ENCODE peak calls at places on chromosomes 6 and 20, in six cellular contexts. Z, H, Q, L, K and B are unnamed samples.

GRCh38 chr20:20206788-20207187 is 154.5 kb downstream of the CFAP61 start:
- DNase-seq in Z (no peak), H (no peak), Q (no peak), L (no peak), K (no peak), B (no peak)

GRCh38 chr6:106119991-106120390 is 33.9 kb downstream of the PRDM1 start:
- DNase-seq in Z (no peak), H (no peak), Q (no peak), L (no peak), K (no peak), B (no peak)

GRCh38 chr6:17418281-17419188 is 25.1 kb downstream of the CAP2 start:
- DNase-seq in Z (no peak), H (no peak), Q (no peak), L (no peak), K (no peak), B (no peak)

GRCh38 chr20:64156136-64156885 is 7.9 kb upstream of the MYT1 start:
- DNase-seq in Z (no peak), H (no peak), Q (no peak), L (no peak), K (no peak), B (no peak)

GRCh38 chr6:109867970-109868358 is 110.1 kb upstream of the GPR6 start:
- DNase-seq in Z (no peak), H (no peak), Q (no peak), L (no peak), K (no peak), B (no peak)

GRCh38 chr20:12068146-12068545 is 150.5 kb downstream of the BTBD3 start:
- DNase-seq in Z (no peak), H (no peak), Q (no peak), L (no peak), K (no peak), B (no peak)

GRCh38 chr20:1887321-1887720 is 7.9 kb upstream of the SIRPA start:
- DNase-seq in Z (no peak), H (no peak), Q (no peak), L (no peak), K (no peak), B (no peak)

GRCh38 chr6:145929037-145929633 is 35.0 kb downstream of the SHPRH start:
- DNase-seq in Z (no peak), H (no peak), Q (peak; percentile 7), L (peak; percentile 35), K (no peak), B (no peak)

GRCh38 chr6:127464161-127464880 is 5.1 kb upstream of the KIAA0408 start:
- DNase-seq in Z (no peak), H (no peak), Q (no peak), L (no peak), K (no peak), B (no peak)

GRCh38 chr6:136980070-136980469 is 58.0 kb downstream of the SLC35D3 start:
- DNase-seq in Z (no peak), H (no peak), Q (no peak), L (no peak), K (no peak), B (no peak)

GRCh38 chr6:44047179-44047546 is 80.1 kb downstream of the MRPL14 start:
- DNase-seq in Z (no peak), H (no peak), Q (no peak), L (no peak), K (no peak), B (no peak)

GRCh38 chr6:166515072-166515810 is 71.2 kb downstream of the RAMACL start:
- DNase-seq in Z (no peak), H (no peak), Q (peak; percentile 55), L (peak; percentile 22), K (no peak), B (no peak)

DNA sequence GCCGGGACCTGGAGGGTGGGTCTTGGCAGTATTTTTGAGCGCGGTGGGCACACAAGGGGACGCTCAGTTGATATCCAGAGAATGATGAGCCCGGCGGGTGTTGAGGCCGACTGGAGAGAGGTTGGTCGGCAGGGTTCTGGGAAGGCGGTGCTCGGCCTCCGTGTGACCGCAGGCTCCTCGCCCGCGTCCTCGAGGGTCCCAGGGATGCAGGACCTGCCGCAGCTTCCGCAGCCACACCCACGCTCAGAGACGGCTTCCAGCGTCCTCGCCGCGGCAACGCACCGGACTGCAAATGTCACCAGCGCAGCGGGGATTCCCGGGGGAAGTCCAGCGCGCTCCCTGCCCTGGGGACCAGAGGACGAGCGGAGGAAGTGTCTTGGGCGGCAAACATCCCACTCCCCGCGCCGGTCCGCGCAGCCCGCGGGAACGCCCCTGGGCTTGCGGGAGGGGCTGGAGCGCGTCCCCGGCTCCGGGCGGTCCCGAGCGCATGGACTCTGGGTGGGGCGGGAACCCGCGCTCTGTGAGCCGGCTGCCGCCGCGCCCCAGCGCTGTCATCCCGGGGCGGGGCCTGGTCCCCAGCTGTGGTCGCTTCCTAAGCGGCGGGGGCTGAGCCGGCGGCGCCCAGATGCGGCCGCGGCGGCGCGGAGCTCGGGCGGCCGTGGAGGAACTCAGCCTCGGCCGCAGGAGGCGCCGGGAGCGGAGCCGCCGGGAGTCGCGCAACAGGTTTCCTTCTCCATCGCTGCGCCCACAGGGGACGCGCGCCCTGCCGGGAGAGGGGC is at the start of gene STX11:
- DNase-seq in Z (peak; percentile 21), H (peak; percentile 74), Q (no peak), L (peak; percentile 82), K (peak; percentile 67), B (peak; percentile 64)
- TF ChIP-seq POLR2AphosphoS5 in Z (no peak), H (peak; percentile 46), Q (no peak), L (no peak), K (no peak), B (peak; percentile 87)

GRCh38 chr6:158764188-158764849 is 54.8 kb downstream of the EZR start:
- DNase-seq in Z (no peak), H (no peak), Q (no peak), L (no peak), K (no peak), B (no peak)
- TF ChIP-seq POLR2AphosphoS5 in Z (no peak), H (no peak), Q (peak; percentile 87), L (no peak), K (no peak), B (peak; percentile 87)

GRCh38 chr6:15796130-15796766 is 133.4 kb upstream of the DTNBP1 start:
- DNase-seq in Z (no peak), H (no peak), Q (no peak), L (no peak), K (no peak), B (no peak)
- TF ChIP-seq POLR2AphosphoS5 in Z (no peak), H (no peak), Q (no peak), L (no peak), K (no peak), B (no peak)

GRCh38 chr6:125356888-125357287 is 55.1 kb upstream of the HDDC2 start:
- DNase-seq in Z (no peak), H (no peak), Q (no peak), L (no peak), K (no peak), B (no peak)
- TF ChIP-seq POLR2AphosphoS5 in Z (no peak), H (no peak), Q (no peak), L (no peak), K (no peak), B (no peak)

GRCh38 chr20:38985603-38986170 is 23.5 kb downstream of the DHX35 start:
- DNase-seq in Z (no peak), H (no peak), Q (no peak), L (no peak), K (no peak), B (no peak)
- TF ChIP-seq POLR2AphosphoS5 in Z (peak; percentile 66), H (no peak), Q (no peak), L (no peak), K (peak; percentile 88), B (no peak)